ENCODE peak calls at places on chromosomes 13 and 19, in six cellular contexts. C, Q, H, A, F and J are unnamed samples.

GRCh38 chr13:48644951-48645350 is 8.8 kb upstream of the CYSLTR2 start:
- DNase-seq in C (no peak), Q (no peak), H (no peak), A (no peak), F (no peak), J (no peak)

GRCh38 chr19:49790866-49791265 is 22.2 kb downstream of the FUZ start:
- DNase-seq in C (no peak), Q (no peak), H (no peak), A (peak; percentile 53), F (no peak), J (peak; percentile 68)

GRCh38 chr13:41011382-41011956 is 7.6 kb downstream of the ELF1 start:
- DNase-seq in C (no peak), Q (no peak), H (no peak), A (no peak), F (no peak), J (no peak)

GRCh38 chr13:110702591-110703526 is 3.1 kb downstream of the CARS2 start:
- DNase-seq in C (no peak), Q (no peak), H (no peak), A (no peak), F (no peak), J (peak; percentile 14)

GRCh38 chr19:1475751-1476437 is 3.1 kb downstream of the C19orf25 start:
- DNase-seq in C (no peak), Q (no peak), H (no peak), A (no peak), F (no peak), J (no peak)

GRCh38 chr19:34265221-34265650 is 10.9 kb downstream of the GARRE1 start:
- DNase-seq in C (no peak), Q (no peak), H (no peak), A (no peak), F (no peak), J (no peak)

GRCh38 chr13:23987331-23987730 is 90.0 kb upstream of the C1QTNF9B start:
- DNase-seq in C (no peak), Q (no peak), H (no peak), A (no peak), F (no peak), J (peak; percentile 65)

GRCh38 chr19:2041686-2042484 is 9.2 kb downstream of the MKNK2 start:
- DNase-seq in C (no peak), Q (peak; percentile 98), H (peak; percentile 99), A (peak; percentile 94), F (peak; percentile 90), J (peak; percentile 86)

GRCh38 chr13:94362411-94362909 is 117.0 kb downstream of the DCT start:
- DNase-seq in C (peak; percentile 33), Q (peak; percentile 59), H (peak; percentile 56), A (peak; percentile 76), F (peak; percentile 33), J (peak; percentile 93)

GRCh38 chr13:108877300-108877699 is 247.9 kb downstream of the MYO16 start:
- DNase-seq in C (no peak), Q (no peak), H (no peak), A (no peak), F (no peak), J (no peak)

GRCh38 chr13:97753269-97753668 is 200.2 kb upstream of the IPO5 start:
- DNase-seq in C (no peak), Q (no peak), H (no peak), A (no peak), F (no peak), J (no peak)

GRCh38 chr13:110820311-110820710 is 94.6 kb downstream of the ANKRD10 start:
- DNase-seq in C (no peak), Q (no peak), H (no peak), A (no peak), F (no peak), J (no peak)

GRCh38 chr13:108779308-108779707 is 149.9 kb downstream of the MYO16 start:
- DNase-seq in C (no peak), Q (no peak), H (no peak), A (peak; percentile 21), F (no peak), J (no peak)

GRCh38 chr19:32767951-32768679 is 48.5 kb downstream of the TDRD12 start:
- DNase-seq in C (no peak), Q (no peak), H (no peak), A (no peak), F (no peak), J (no peak)

GRCh38 chr13:57352114-57352513 is 185.1 kb downstream of the PRR20E start:
- DNase-seq in C (no peak), Q (no peak), H (no peak), A (no peak), F (no peak), J (no peak)

GRCh38 chr13:90641884-90642283 is 705.6 kb upstream of the MIR17HG start:
- DNase-seq in C (no peak), Q (no peak), H (no peak), A (no peak), F (no peak), J (no peak)

GRCh38 chr13:72293206-72293605 is 426.2 kb upstream of the DACH1 start:
- DNase-seq in C (no peak), Q (no peak), H (no peak), A (no peak), F (no peak), J (peak; percentile 7)

GRCh38 chr19:35462476-35462953 is 14.5 kb downstream of the FFAR2 start:
- DNase-seq in C (no peak), Q (no peak), H (peak; percentile 86), A (no peak), F (no peak), J (no peak)

GRCh38 chr13:94967183-94968039 is 255.1 kb upstream of the SOX21 start:
- DNase-seq in C (no peak), Q (peak; percentile 37), H (no peak), A (no peak), F (no peak), J (peak; percentile 10)

GRCh38 chr13:99506632-99507031 is 5.4 kb downstream of the TM9SF2 start:
- DNase-seq in C (no peak), Q (no peak), H (peak; percentile 51), A (no peak), F (no peak), J (no peak)

GRCh38 chr13:107351305-107351704 is 783.4 kb upstream of the ARGLU1 start:
- DNase-seq in C (no peak), Q (no peak), H (no peak), A (no peak), F (no peak), J (peak; percentile 73)

GRCh38 chr19:49712397-49712859 is 21.5 kb downstream of the CPT1C start:
- DNase-seq in C (no peak), Q (no peak), H (no peak), A (peak; percentile 97), F (no peak), J (peak; percentile 60)

GRCh38 chr19:7670150-7670784 is 1.4 kb downstream of the RETN start:
- DNase-seq in C (no peak), Q (no peak), H (no peak), A (peak; percentile 51), F (no peak), J (no peak)

GRCh38 chr19:6930190-6930589 is 42.8 kb downstream of the ADGRE1 start:
- DNase-seq in C (no peak), Q (no peak), H (no peak), A (no peak), F (no peak), J (no peak)

GRCh38 chr19:38898788-38899446 is 501 bp downstream of the SIRT2 start:
- DNase-seq in C (no peak), Q (no peak), H (no peak), A (no peak), F (no peak), J (peak; percentile 24)

GRCh38 chr13:24925318-24926231 is 161.6 kb downstream of the RNF17 start:
- DNase-seq in C (no peak), Q (no peak), H (no peak), A (no peak), F (no peak), J (no peak)

GRCh38 chr13:84192125-84192524 is 309.9 kb upstream of the SLITRK1 start:
- DNase-seq in C (no peak), Q (no peak), H (no peak), A (no peak), F (no peak), J (peak; percentile 88)

GRCh38 chr19:10651821-10652220 is 2.3 kb upstream of the ILF3 start:
- DNase-seq in C (no peak), Q (no peak), H (no peak), A (no peak), F (no peak), J (no peak)

GRCh38 chr19:16018801-16019551 is 57.3 kb upstream of the TPM4 start:
- DNase-seq in C (no peak), Q (no peak), H (no peak), A (no peak), F (no peak), J (no peak)